ENCODE peak calls at places on chromosomes 7 and 10, in seven cellular contexts. F, W, Q, V, A, E and S are unnamed samples.

GRCh38 chr7:82384779-82385178 is 58.8 kb downstream of the CACNA2D1 start:
- DNase-seq in E (no peak), Q (no peak), F (no peak), V (no peak), W (no peak), A (no peak), S (no peak)

GRCh38 chr10:16828114-16828568 is 10.9 kb upstream of the RSU1 start:
- DNase-seq in A (peak), Q (peak), F (peak), E (peak), W (peak), V (peak), S (peak)

GRCh38 chr7:105673367-105674188 is 92.3 kb upstream of the EFCAB10 start:
- DNase-seq in E (no peak), F (peak), A (no peak), V (no peak), Q (peak), W (no peak), S (peak)

GRCh38 chr7:121752706-121753105 is 120.3 kb upstream of the PTPRZ1 start:
- DNase-seq in V (peak), F (no peak), A (peak), Q (peak), E (peak), W (peak), S (peak)

GRCh38 chr7:105130048-105130447 is 116.0 kb downstream of the KMT2E start:
- DNase-seq in W (no peak), Q (no peak), A (peak), F (no peak), E (no peak), V (no peak), S (peak)

GRCh38 chr10:5628798-5629788 is 37.3 kb downstream of the ASB13 start:
- DNase-seq in A (no peak), F (no peak), Q (peak), V (peak), E (peak), W (no peak), S (no peak)

GRCh38 chr7:47759056-47759706 is 177.3 kb upstream of the TNS3 start:
- DNase-seq in V (no peak), Q (no peak), A (no peak), F (no peak), E (no peak), W (no peak), S (no peak)

GRCh38 chr7:2651336-2651735 is 19.6 kb downstream of the TTYH3 start:
- DNase-seq in V (no peak), W (peak), A (no peak), E (no peak), F (no peak), Q (no peak), S (no peak)

GRCh38 chr10:44010873-44011602 is 362.4 kb upstream of the ZNF32 start:
- DNase-seq in V (peak), A (peak), E (peak), Q (peak), W (no peak), F (no peak), S (no peak)

GRCh38 chr7:83701744-83702143 is 52.8 kb upstream of the SEMA3E start:
- DNase-seq in A (no peak), F (no peak), E (no peak), Q (no peak), V (no peak), W (no peak), S (no peak)

GRCh38 chr10:43866712-43867111 is 218.0 kb upstream of the ZNF32 start:
- DNase-seq in A (no peak), Q (no peak), W (no peak), V (no peak), E (no peak), F (no peak), S (no peak)

GRCh38 chr10:127142141-127142540 is 54.2 kb downstream of the INSYN2A start:
- DNase-seq in V (no peak), F (no peak), Q (no peak), A (no peak), E (no peak), W (no peak), S (no peak)

GRCh38 chr7:151689196-151689971 is 169.7 kb upstream of the RHEB start:
- DNase-seq in W (no peak), Q (peak), E (no peak), V (peak), A (no peak), F (no peak), S (no peak)

GRCh38 chr10:13788701-13789447 is 202.1 kb downstream of the PRPF18 start:
- DNase-seq in A (no peak), V (peak), Q (peak), E (peak), F (no peak), W (no peak), S (no peak)

GRCh38 chr10:29784175-29784773 is 149.5 kb upstream of the SVIL start:
- DNase-seq in V (peak), A (no peak), E (peak), F (no peak), W (no peak), Q (peak), S (peak)

GRCh38 chr7:83439021-83439420 is 209.9 kb downstream of the SEMA3E start:
- DNase-seq in A (no peak), E (no peak), V (peak), W (no peak), Q (peak), F (no peak), S (no peak)

GRCh38 chr10:86944471-86944870 is 12.9 kb downstream of the MMRN2 start:
- DNase-seq in W (no peak), V (no peak), Q (no peak), F (no peak), E (peak), A (no peak), S (no peak)

GRCh38 chr7:151541709-151542499 is 22.2 kb upstream of the RHEB start:
- DNase-seq in V (no peak), F (no peak), Q (no peak), E (no peak), A (no peak), W (no peak), S (no peak)

GRCh38 chr7:105352018-105352612 is 36.6 kb downstream of the SRPK2 start:
- DNase-seq in E (peak), A (peak), Q (peak), W (no peak), F (peak), V (peak), S (no peak)

GRCh38 chr7:151710646-151711434 is 166.1 kb downstream of the PRKAG2 start:
- DNase-seq in A (no peak), W (no peak), V (no peak), F (no peak), Q (no peak), E (no peak), S (no peak)

GRCh38 chr7:158080899-158081445 is 506.7 kb downstream of the PTPRN2 start:
- DNase-seq in E (no peak), V (no peak), A (no peak), Q (no peak), W (no peak), F (no peak), S (no peak)

GRCh38 chr10:5571826-5572225 is 47.1 kb downstream of the CALML3 start:
- DNase-seq in F (no peak), Q (no peak), V (no peak), W (no peak), A (no peak), E (no peak), S (no peak)

GRCh38 chr10:70492786-70493659 is 14.5 kb downstream of the PALD1 start:
- DNase-seq in A (no peak), E (peak), Q (peak), W (no peak), V (peak), F (no peak), S (no peak)

GRCh38 chr10:52662255-52662654 is 110.3 kb downstream of the MBL2 start:
- DNase-seq in A (no peak), E (no peak), Q (no peak), W (no peak), V (no peak), F (no peak), S (no peak)

GRCh38 chr10:77710081-77710551 is 72.5 kb upstream of the KCNMA1 start:
- DNase-seq in Q (no peak), A (no peak), E (no peak), V (no peak), F (no peak), W (peak), S (peak)

GRCh38 chr7:82985144-82985802 is 177.4 kb downstream of the PCLO start:
- DNase-seq in E (no peak), A (no peak), W (no peak), F (no peak), V (no peak), Q (no peak), S (no peak)

GRCh38 chr7:134943785-134944400 is 42.4 kb upstream of the AGBL3 start:
- DNase-seq in W (peak), E (peak), F (no peak), Q (no peak), A (peak), V (no peak), S (no peak)

GRCh38 chr7:134478707-134479106 is 19.8 kb upstream of the AKR1B1 start:
- DNase-seq in A (no peak), F (no peak), Q (no peak), V (no peak), E (peak), W (no peak), S (no peak)

GRCh38 chr7:151060416-151061234 is 1.2 kb downstream of the SLC4A2 start:
- DNase-seq in F (peak), V (no peak), A (no peak), W (peak), E (no peak), Q (peak), S (peak)

GRCh38 chr7:129144834-129145668 is 544 bp downstream of the TSPAN33 start:
- DNase-seq in E (no peak), Q (no peak), F (no peak), W (no peak), V (no peak), A (no peak), S (peak)

GRCh38 chr10:33731322-33731721 is 396.9 kb upstream of the NRP1 start:
- DNase-seq in W (no peak), Q (no peak), F (no peak), E (no peak), V (no peak), A (no peak), S (no peak)

GRCh38 chr7:75649462-75649861 is 89.3 kb downstream of the HIP1 start:
- DNase-seq in A (no peak), F (no peak), W (no peak), Q (no peak), E (no peak), V (no peak), S (no peak)

GRCh38 chr7:77903597-77903996 is 105.0 kb downstream of the PHTF2 start:
- DNase-seq in E (peak), Q (peak), F (no peak), W (no peak), A (no peak), V (no peak), S (peak)

GRCh38 chr7:111560773-111561658 is 1.3 kb downstream of the IMMP2L start:
- DNase-seq in A (no peak), E (peak), W (peak), Q (peak), V (peak), F (no peak), S (no peak)

GRCh38 chr7:11196143-11196542 is 222.5 kb downstream of the PHF14 start:
- DNase-seq in Q (no peak), A (peak), V (no peak), E (no peak), F (no peak), W (no peak), S (no peak)

GRCh38 chr7:108310351-108310750 is 145.9 kb downstream of the NRCAM start:
- DNase-seq in V (peak), E (no peak), W (no peak), Q (peak), A (no peak), F (no peak), S (no peak)

GRCh38 chr10:86653379-86653778 is 968 bp upstream of the OPN4 start:
- DNase-seq in W (no peak), F (no peak), A (no peak), E (no peak), Q (no peak), V (no peak), S (no peak)

GRCh38 chr10:31602541-31603244 is 283.7 kb downstream of the ZEB1 start:
- DNase-seq in V (peak), E (peak), W (peak), A (no peak), F (peak), Q (peak), S (peak)

GRCh38 chr10:31604646-31605170 is 285.7 kb downstream of the ZEB1 start:
- DNase-seq in F (no peak), W (no peak), Q (no peak), A (no peak), V (no peak), E (no peak), S (no peak)

GRCh38 chr10:31603245-31604087 is 284.4 kb downstream of the ZEB1 start:
- DNase-seq in V (peak), E (peak), W (peak), A (peak), F (peak), Q (peak), S (peak)

GRCh38 chr10:31605426-31605825 is 286.4 kb downstream of the ZEB1 start:
- DNase-seq in A (no peak), Q (no peak), V (no peak), E (no peak), F (no peak), W (no peak), S (no peak)

DNA sequence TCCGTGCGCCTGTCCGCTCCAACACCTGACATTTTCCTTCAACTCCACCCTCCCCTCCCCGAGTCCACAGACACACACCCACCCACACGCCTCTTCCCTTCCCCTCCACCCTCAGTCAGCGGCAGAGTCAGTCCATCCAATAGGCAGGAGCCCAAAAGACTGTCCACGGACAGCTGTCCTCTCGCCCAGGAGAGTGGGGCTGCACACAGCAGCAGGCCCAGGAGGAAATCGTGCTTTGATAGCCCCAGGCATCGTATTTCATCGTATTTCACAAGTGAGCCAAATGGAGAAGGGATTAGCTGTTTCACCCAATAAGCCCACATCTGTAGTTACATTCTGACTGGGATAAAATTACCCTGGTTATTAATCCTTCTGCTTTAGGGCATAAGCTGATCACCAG is 285.1 kb downstream of the ZEB1 start:
- DNase-seq in F (no peak), E (peak), V (no peak), A (no peak), Q (no peak), W (no peak), S (no peak)
- H3K4me3 ChIP-seq in F (no peak), E (no peak), V (no peak), A (peak), Q (peak), W (no peak), S (peak)

DNA sequence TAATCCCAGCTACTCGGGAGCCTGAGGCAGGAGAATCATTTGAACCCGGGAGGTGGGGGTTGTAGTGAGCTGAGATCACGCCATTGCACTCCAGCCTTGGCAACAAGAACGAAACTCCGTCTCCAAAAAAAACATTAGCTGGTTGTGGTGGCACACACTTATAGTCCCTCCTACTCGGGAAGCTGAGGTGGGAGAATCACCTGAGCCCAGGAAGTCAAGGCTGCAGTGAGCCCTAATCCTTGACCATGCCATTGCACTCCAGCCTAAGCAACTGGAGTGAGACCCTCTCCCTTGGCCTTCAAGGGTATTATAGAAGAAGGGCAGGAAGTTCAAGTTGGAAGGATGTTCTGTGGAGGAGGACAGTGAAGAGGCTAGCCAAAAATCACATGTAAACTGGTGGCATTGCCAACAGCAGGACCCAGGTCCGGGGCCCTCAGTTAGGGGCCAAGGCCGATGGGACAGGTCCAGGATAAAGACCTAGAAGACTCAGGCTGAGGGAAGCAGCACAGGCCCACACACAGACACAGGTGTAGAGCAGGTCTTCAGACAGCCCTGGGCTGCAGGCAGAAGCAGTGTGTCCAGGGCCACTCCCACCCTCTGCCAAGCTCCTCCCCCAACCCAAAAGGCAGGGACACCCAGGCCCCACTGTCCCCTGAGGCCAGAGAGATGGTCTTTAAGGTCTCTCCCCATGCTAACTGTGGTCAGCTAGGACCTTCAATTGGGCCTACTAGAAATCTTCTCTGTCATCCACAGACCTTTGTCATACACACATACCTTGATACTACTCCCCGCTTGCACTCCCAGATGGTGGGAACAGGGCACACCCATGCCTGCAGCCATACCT is 8.4 kb upstream of the SAMD8 start:
- DNase-seq in E (no peak), A (no peak), F (no peak), Q (no peak), V (no peak), W (no peak), S (peak)
- H3K9ac ChIP-seq in E (no peak), A (no peak), F (no peak), Q (no peak), V (no peak), W (no peak), S (no peak)

GRCh38 chr10:34768972-34769330 is 46.1 kb downstream of the PARD3 start:
- DNase-seq in W (no peak), V (no peak), A (no peak), F (no peak), Q (no peak), E (no peak), S (peak)

GRCh38 chr10:34766811-34767516 is 48.1 kb downstream of the PARD3 start:
- DNase-seq in A (no peak), F (no peak), Q (no peak), V (no peak), W (peak), E (no peak), S (peak)

GRCh38 chr10:34769941-34770340 is 45.2 kb downstream of the PARD3 start:
- DNase-seq in F (no peak), W (no peak), A (no peak), E (no peak), V (no peak), Q (no peak), S (no peak)

GRCh38 chr10:34766256-34766580 is 48.9 kb downstream of the PARD3 start:
- DNase-seq in W (no peak), F (no peak), Q (peak), E (no peak), A (no peak), V (peak), S (no peak)

GRCh38 chr10:34768261-34768971 is 46.7 kb downstream of the PARD3 start:
- DNase-seq in W (no peak), A (no peak), V (peak), Q (peak), E (peak), F (peak), S (peak)
- H3K4me3 ChIP-seq in W (no peak), A (no peak), V (no peak), Q (no peak), E (no peak), F (no peak), S (peak)

DNA sequence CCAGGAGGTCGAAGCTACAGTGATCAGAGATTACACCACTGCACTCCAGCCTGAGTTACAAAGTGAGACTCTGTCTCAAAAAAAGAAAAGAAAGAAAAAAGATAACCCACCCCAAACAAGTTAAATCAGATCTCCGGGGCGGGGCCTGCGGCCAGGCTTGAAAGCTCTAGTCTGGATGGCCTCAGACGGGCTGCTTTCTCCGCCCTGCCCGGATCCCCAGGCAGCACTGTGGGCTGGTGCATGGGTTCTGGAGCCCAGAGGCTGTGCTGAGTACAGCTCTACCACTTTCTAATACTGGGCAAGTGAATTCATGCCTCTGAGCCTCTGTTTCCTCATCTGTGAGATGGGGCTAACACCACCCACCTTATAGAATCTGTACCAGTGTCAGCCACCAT is 83.7 kb downstream of the ZMIZ1 start:
- DNase-seq in F (no peak), Q (no peak), W (no peak), E (no peak), V (no peak), A (no peak), S (no peak)
- H3K9ac ChIP-seq in F (no peak), Q (no peak), W (no peak), E (peak), V (peak), A (no peak), S (no peak)

GRCh38 chr7:1233328-1234048 is 816 bp downstream of the UNCX start:
- DNase-seq in Q (no peak), A (no peak), E (no peak), V (no peak), F (no peak), W (peak), S (peak)
- H3K4me3 ChIP-seq in Q (no peak), A (no peak), E (no peak), V (no peak), F (no peak), W (no peak), S (no peak)

DNA sequence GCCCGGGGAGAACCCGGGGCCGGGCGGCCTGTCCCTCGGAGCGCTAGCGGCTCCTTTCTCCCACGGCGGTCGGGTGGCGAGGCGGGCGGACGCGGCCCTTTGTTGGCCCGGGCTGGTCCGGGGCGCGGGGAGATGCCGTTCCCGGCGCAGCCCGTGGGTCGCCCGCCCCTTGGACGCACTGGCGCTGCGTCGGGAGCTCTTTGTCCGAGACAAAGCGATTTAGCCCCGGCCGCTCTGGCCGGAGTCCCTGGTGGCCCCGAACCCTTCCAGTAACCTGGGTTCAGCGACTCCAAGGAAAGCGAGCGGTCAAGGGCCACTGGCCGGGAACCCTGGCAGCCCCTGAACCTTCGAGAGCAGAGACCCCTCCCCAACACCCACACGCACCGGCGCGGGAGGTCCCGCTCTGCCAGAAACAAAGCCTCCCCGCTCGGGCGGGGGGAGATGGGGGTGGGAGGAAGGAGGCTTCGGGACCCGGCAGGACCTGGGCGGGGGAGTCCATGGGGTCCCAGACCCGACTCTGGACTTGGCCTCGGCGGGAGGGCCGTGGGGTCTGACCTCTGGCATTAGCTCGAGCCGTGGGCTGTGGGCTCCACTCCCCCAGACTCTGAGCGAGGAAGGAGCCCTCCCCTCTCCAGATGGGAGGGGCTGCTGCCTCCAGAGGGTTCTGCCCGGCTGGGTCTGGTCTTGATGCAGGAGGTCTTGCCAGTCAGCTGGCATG is 832 bp downstream of the DPYSL4 start:
- DNase-seq in Q (no peak), V (no peak), W (peak), F (no peak), A (no peak), E (no peak), S (peak)
- H3K9ac ChIP-seq in Q (no peak), V (peak), W (no peak), F (no peak), A (no peak), E (peak), S (no peak)